ENCODE peak calls at places on chromosomes 6 and 20, in ten cellular contexts. S is CD8-positive, alpha-beta T cell; V is head of caudate nucleus; W is activated naive CD8-positive, alpha-beta T cell treated with anti-CD3 and anti-CD28 coated beads, Interleukin-2, amount 50 U/mL, for 16 hours; D is skeletal muscle cell; F is coronary artery; A is A549; H is activated T-cell treated with anti-CD3 and anti-CD28 coated beads for 1 hour; J is naive B cell; I is NCI-H146. C is an unnamed sample.

GRCh38 chr20:34112600-34113061 is 588 bp upstream of the EIF2S2 start:
- DNase-seq in S (peak), V (peak), W (no peak), D (no peak), F (no peak), A (peak), H (no peak), J (no peak), I (peak), C (no peak)

GRCh38 chr6:167686204-167686893 is 140.4 kb upstream of the AFDN start:
- DNase-seq in S (no peak), V (no peak), W (no peak), D (no peak), F (no peak), A (no peak), H (no peak), J (no peak), I (no peak), C (no peak)

GRCh38 chr6:126432564-126432963 is 92.6 kb downstream of the CENPW start:
- DNase-seq in S (no peak), V (no peak), W (no peak), D (no peak), F (no peak), A (no peak), H (no peak), J (no peak), I (no peak), C (no peak)

GRCh38 chr6:87473419-87473903 is 687 bp downstream of the SLC35A1 start:
- DNase-seq in S (no peak), V (peak), W (peak), D (no peak), F (no peak), A (peak), H (peak), J (no peak), I (peak), C (no peak)

GRCh38 chr20:47680804-47681529 is 104.3 kb downstream of the SULF2 start:
- DNase-seq in S (no peak), V (no peak), W (no peak), D (no peak), F (no peak), A (no peak), H (no peak), J (no peak), I (no peak), C (no peak)

GRCh38 chr20:10060223-10060622 is 25.4 kb downstream of the ANKEF1 start:
- DNase-seq in S (no peak), V (no peak), W (no peak), D (peak), F (no peak), A (no peak), H (no peak), J (peak), I (no peak), C (no peak)

GRCh38 chr6:140319209-140319608 is 944.8 kb upstream of the CITED2 start:
- DNase-seq in S (no peak), V (no peak), W (no peak), D (peak), F (no peak), A (peak), H (no peak), J (peak), I (no peak), C (no peak)

GRCh38 chr20:53089866-53090265 is 117.7 kb downstream of the TSHZ2 start:
- DNase-seq in S (no peak), V (no peak), W (no peak), D (no peak), F (no peak), A (no peak), H (no peak), J (no peak), I (no peak), C (no peak)

GRCh38 chr6:47366335-47366879 is 56.7 kb upstream of the TNFRSF21 start:
- DNase-seq in S (no peak), V (no peak), W (no peak), D (no peak), F (no peak), A (no peak), H (no peak), J (no peak), I (no peak), C (no peak)

C was measured in AG04449.